ENCODE peak calls at places on chromosomes 1 and 21, in five cellular contexts. H, D, Z, W and R are unnamed samples.
A peak's percentile ranks its signal among the peaks of the same experiment; 100 is the strongest.

GRCh38 chr1:180981596-180982387 is 40.9 kb downstream of the STX6 start:
- DNase-seq in H (no peak), D (no peak), Z (no peak), W (no peak), R (no peak)

GRCh38 chr1:113677250-113678158 is 81.8 kb downstream of the PHTF1 start:
- DNase-seq in H (peak; percentile 67), D (peak; percentile 56), Z (peak; percentile 20), W (peak; percentile 94), R (peak; percentile 60)

GRCh38 chr1:171841050-171841910 is at the start of gene DNM3:
- DNase-seq in H (peak; percentile 92), D (peak; percentile 77), Z (peak; percentile 74), W (peak; percentile 81), R (peak; percentile 90)

GRCh38 chr1:154957258-154957657 is 1.4 kb upstream of the PBXIP1 start:
- DNase-seq in H (no peak), D (no peak), Z (no peak), W (no peak), R (no peak)

GRCh38 chr1:40620150-40620549 is 45.3 kb downstream of the RIMS3 start:
- DNase-seq in H (no peak), D (no peak), Z (no peak), W (no peak), R (no peak)

GRCh38 chr1:214135886-214136285 is 145.1 kb upstream of the SMYD2 start:
- DNase-seq in H (no peak), D (no peak), Z (no peak), W (no peak), R (no peak)

GRCh38 chr1:50783286-50783685 is 176.8 kb downstream of the FAF1 start:
- DNase-seq in H (no peak), D (no peak), Z (no peak), W (no peak), R (no peak)

GRCh38 chr1:41515131-41515678 is 30.7 kb upstream of the EDN2 start:
- DNase-seq in H (peak; percentile 73), D (no peak), Z (no peak), W (no peak), R (no peak)

GRCh38 chr21:41808094-41808493 is 41.2 kb upstream of the RIPK4 start:
- DNase-seq in H (no peak), D (no peak), Z (no peak), W (no peak), R (no peak)

GRCh38 chr21:15379776-15380175 is 315.0 kb upstream of the NRIP1 start:
- DNase-seq in H (no peak), D (no peak), Z (no peak), W (no peak), R (no peak)

GRCh38 chr1:4711191-4711915 is 56.9 kb downstream of the AJAP1 start:
- DNase-seq in H (peak; percentile 65), D (no peak), Z (no peak), W (no peak), R (no peak)

DNA sequence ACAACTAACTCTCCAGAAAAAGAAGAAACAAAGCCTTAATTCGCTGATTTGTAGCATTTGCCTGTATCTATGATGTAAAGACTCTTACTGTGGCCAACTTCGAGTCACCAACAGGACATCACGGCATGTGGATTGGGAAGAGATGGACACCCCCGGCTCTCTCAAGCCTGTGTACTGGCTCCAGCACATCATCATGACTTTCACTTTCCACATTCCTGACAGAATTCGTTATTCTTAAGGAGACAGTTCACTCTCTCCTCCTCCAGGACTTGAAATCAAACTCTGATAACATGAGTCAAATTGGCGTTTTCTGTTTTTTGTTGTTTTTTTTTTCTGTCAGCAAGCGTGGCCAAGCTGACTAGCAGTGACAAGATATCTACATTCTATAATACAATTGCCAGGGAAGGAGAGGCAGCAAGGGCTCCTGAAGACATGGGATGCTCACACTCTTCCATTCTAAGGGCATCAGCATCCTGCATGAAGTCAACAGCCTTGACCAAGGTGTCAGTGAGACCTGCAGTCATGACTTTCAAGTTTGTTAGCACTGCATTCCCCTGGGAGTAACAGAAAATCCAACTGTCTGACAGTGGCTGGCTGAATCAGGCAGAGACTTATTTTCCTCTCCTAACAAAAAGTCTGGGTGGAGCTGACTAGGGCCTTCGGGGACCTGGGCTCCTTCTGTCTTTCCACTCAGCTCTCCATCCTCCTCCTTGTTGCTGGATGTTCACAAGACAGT is 13.3 kb upstream of the TRAF3IP3 start:
- DNase-seq in H (no peak), D (peak; percentile 11), Z (no peak), W (no peak), R (no peak)
- H3K4me3 ChIP-seq in H (no peak overlapping the region), D (no peak overlapping the region), Z (no peak overlapping the region), W (no peak overlapping the region), R (no peak overlapping the region)

GRCh38 chr1:218531936-218532335 is 186.8 kb downstream of the TGFB2 start:
- DNase-seq in H (no peak), D (no peak), Z (no peak), W (no peak), R (no peak)

GRCh38 chr1:218525451-218526197 is 180.5 kb downstream of the TGFB2 start:
- DNase-seq in H (no peak), D (no peak), Z (no peak), W (no peak), R (no peak)

GRCh38 chr1:218527737-218528136 is 182.6 kb downstream of the TGFB2 start:
- DNase-seq in H (no peak), D (no peak), Z (no peak), W (no peak), R (no peak)

GRCh38 chr1:218526198-218526580 is 181.1 kb downstream of the TGFB2 start:
- DNase-seq in H (no peak), D (no peak), Z (no peak), W (no peak), R (no peak)

DNA sequence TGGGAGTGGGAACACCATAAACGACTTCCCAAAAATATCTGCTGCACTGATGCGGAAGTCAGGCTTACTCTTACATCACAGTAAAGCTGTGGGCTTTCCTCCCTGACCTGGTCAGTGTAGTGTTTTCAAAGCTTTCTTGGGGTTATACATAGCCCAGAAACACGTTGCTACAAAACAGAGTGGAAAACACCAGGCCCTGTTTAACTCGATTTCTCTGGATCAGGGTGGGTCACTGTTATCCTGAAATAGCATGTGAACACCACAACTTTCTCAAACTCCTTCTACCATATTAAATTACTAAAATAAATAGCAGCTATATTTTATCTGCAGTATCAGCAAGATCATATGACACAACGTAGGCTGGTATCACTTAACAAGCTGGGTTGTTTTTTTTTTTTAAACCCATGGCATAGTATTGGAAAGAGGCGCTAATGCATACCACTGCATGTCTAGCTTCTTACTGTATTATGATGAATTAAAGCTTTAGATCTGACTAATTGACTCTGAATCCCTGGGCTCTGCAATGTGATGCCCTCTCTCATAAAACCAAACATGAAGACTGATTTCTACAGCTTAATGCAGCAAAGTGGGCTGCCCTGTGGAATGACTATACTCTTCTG is 184.7 kb downstream of the TGFB2 start:
- DNase-seq in H (no peak), D (no peak), Z (no peak), W (no peak), R (no peak)
- H3K4me1 ChIP-seq in H (peaks cover 11% of the 10 kb centered on the region), D (no peaks in the 10 kb centered on the region), Z (peaks cover 28% of the 10 kb centered on the region), W (no peaks in the 10 kb centered on the region), R (no peaks in the 10 kb centered on the region)

DNA sequence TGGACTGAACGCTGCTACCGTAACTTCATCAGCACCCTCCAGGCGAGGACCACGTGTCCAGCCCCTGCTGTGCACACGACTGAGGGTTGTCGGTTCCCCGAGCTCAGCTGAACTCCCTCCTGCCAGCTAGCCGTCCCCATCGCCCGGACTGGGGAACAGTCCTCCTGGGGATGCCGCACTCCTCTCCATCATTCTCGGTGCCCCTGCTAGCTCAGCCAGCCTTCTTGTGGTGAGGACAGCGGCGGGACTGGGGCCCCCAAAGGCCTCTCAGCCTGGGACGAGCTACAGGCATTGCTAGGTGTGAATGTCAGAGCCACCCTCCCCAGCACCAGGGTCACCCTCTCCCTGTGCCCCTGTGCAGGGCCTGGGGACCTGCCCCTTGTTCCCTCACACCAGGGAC is 8.8 kb upstream of the TTC34 start:
- DNase-seq in H (no peak), D (no peak), Z (no peak), W (no peak), R (no peak)
- H3K9me3 ChIP-seq in H (no peaks in the 10 kb centered on the region), D (no peaks in the 10 kb centered on the region), Z (no peaks in the 10 kb centered on the region), W (no peaks in the 10 kb centered on the region), R (no peaks in the 10 kb centered on the region)

GRCh38 chr1:44355582-44356305 is 687 bp upstream of the ERI3 start:
- DNase-seq in H (no peak), D (no peak), Z (no peak), W (peak; percentile 18), R (no peak)
- H3K4me3 ChIP-seq in H (no peak overlapping the region), D (peak overlapping the region; percentile 34), Z (peak overlapping the region; percentile 92), W (peak overlapping the region; percentile 80), R (peak overlapping the region; percentile 37)

DNA sequence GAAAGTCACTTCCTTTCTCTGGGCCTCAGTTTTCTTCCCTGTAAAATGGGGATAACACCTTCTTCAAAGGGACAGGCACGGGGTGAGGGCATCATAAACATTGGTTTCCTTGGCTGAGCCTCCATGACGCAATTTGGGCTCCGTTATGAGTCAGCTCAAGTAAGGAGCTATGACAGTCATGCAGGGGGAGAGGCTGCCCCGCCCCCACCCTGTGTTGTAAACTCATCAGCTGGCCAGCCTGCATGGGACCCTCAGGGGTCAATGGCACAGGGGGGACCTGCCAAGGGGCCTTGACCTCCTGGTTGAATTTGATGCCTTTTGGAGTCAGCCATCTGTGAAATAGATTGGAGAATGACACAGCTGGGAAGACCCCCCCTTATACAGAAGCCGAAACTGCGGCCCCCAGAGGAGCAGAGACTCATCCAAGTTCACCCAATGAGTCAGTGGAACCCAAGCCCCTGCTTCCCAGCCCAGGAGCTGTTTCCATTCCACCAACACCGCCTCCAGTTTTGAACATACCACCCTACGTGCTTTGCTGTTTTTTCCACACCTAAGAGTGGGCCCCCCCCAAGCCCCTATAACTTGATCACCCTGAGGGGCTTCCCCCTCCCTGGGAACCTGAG is 36.8 kb upstream of the RUNX3 start:
- DNase-seq in H (peak; percentile 23), D (no peak), Z (peak; percentile 17), W (peak; percentile 67), R (no peak)
- H3K4me1 ChIP-seq in H (no peaks in the 10 kb centered on the region), D (peaks cover 42% of the 10 kb centered on the region), Z (peaks cover 10% of the 10 kb centered on the region), W (peaks cover 26% of the 10 kb centered on the region), R (no peaks in the 10 kb centered on the region)

DNA sequence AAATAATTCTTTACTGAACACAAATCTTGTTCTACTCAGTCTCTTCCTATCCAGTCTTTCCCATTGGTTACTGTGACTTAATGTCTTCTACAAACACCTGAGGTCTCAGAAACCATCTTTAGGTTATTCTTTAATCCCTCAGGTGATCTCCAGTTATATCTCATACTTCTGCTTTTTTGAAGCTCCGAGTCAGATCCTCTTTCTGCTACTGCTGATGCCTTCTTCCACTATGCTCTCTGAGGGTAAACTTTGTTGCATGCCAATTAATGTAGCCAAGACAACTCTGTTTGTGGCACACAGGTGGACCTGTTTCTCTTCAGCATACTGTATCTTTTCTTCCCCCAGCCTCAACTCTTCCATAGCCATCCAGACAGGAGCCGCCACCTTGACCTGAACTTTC is 3.1 kb upstream of the APCS start:
- DNase-seq in H (no peak), D (no peak), Z (no peak), W (no peak), R (no peak)
- H3K9me3 ChIP-seq in H (no peaks in the 10 kb centered on the region), D (no peaks in the 10 kb centered on the region), Z (no peaks in the 10 kb centered on the region), W (no peaks in the 10 kb centered on the region), R (no peaks in the 10 kb centered on the region)